ENCODE peak calls at places on chromosomes 7 and 10, in five cellular contexts. B is mesenchymal stem cell, C is IMR-90, F is mesendoderm, M is neuronal stem cell. S is an unnamed sample.

GRCh38 chr10:69439813-69440506 is 11.3 kb upstream of the TSPAN15 start:
- DNase-seq in C (no peak), B (peak), M (no peak), F (peak), S (no peak)

GRCh38 chr7:155066417-155066950 is 3.6 kb upstream of the HTR5A start:
- DNase-seq in F (peak), C (peak), B (no peak), M (no peak), S (no peak)

GRCh38 chr10:123146013-123146891 is 1.7 kb upstream of the HMX2 start:
- DNase-seq in M (peak), C (no peak), B (no peak), F (no peak), S (no peak)

GRCh38 chr10:82943142-82943541 is 1068.1 kb downstream of the NRG3 start:
- DNase-seq in C (no peak), F (no peak), B (no peak), M (no peak), S (no peak)

GRCh38 chr10:20041931-20042330 is 225.7 kb downstream of the PLXDC2 start:
- DNase-seq in F (no peak), M (no peak), C (no peak), B (no peak), S (no peak)

GRCh38 chr7:45050198-45050597 is 38.6 kb downstream of the NACAD start:
- DNase-seq in C (no peak), M (no peak), B (no peak), F (no peak), S (no peak)

GRCh38 chr10:120437541-120437940 is 19.5 kb upstream of the PLPP4 start:
- DNase-seq in F (no peak), M (no peak), B (no peak), C (no peak), S (no peak)

GRCh38 chr10:14953452-14954000 is 370 bp downstream of the DCLRE1C start:
- DNase-seq in M (no peak), F (peak), C (peak), B (peak), S (peak)

GRCh38 chr7:72153132-72153512 is 259.0 kb downstream of the CALN1 start:
- DNase-seq in F (no peak), M (no peak), C (no peak), B (no peak), S (no peak)

GRCh38 chr10:17074548-17074860 is 55.1 kb downstream of the CUBN start:
- DNase-seq in F (no peak), C (peak), M (no peak), B (no peak), S (no peak)
- H2AK5ac ChIP-seq in F (no peak), C (no peak), M (no peak), B (no peak), S (no peak)

DNA sequence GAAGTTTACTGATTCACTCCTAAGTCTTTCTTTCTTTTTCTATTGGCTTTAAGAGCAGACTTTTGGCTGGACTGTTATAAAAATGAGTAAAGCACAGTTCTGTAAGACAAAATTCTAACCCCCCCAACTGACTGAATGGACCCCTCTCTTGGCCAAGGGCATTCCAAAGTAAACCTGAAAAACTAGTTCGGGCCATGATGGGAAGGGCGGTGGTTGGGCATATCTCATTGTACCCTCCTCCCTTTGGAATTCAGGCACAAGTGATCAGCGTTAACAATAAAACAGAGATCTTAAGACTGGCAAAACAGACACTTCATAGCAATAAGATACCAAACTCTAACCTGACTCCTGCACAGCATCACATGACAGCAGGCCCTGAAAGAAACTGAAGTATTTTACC is 6.1 kb upstream of the KIF20B start:
- DNase-seq in F (peak), B (no peak), M (no peak), C (no peak), S (no peak)
- H3K4me2 ChIP-seq in F (no peak), B (no peak), M (no peak), C (no peak), S (no peak)

DNA sequence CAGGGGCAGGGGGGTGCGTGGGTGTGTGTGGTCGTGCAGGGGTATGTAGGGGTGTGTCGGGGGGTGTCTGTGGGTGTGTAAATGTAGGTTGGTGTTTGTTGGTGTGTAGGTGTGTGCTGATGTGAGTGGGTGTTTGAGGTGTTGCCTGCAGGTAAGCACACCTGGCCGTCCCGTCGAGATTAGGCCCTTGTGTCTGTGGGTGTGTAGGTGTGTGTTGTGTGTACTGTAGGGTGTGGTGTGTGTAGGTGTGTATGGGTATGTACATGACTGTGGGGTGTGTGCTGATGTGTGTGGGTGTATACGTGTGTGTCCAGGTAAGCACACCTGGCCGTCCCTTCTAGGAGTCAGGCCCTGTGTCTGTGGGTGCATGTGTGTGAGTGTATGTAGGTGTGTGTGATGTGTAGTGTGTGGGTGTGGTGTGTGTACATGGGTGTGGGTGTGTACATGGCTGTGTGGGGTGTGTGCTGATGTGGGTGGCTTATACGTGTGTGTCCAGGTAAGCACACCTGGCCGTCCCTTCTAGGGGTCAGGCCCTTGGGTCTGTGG is 15.8 kb downstream of the FAM20C start:
- DNase-seq in B (no peak), F (no peak), M (no peak), C (no peak), S (no peak)
- H2AK5ac ChIP-seq in B (no peak), F (no peak), M (no peak), C (peak), S (no peak)

GRCh38 chr10:546971-547590 is 142.4 kb downstream of the DIP2C start:
- DNase-seq in M (peak), F (peak), C (peak), B (peak), S (peak)
- H3K4me2 ChIP-seq in M (no peak), F (no peak), C (no peak), B (no peak), S (peak)

DNA sequence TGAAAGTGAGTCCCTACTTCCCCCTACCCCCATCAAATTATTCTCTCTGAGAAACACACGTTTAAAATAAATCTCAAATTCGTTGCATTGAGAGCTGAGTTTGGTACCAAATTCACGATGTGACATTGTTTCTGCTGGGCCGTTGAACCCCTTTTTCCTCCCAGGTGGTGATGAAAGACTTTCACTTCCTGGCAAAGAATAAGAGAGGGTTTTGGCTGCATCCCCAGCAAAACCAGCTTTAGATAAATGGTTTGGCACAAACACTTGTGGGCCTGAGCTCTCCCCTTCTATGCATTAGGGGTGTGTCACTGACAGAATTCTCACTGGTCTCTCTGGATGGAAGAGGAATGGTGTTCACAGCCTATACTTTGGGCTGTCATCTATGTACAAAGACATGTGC is 8.8 kb upstream of the DNTT start:
- DNase-seq in M (no peak), F (no peak), B (no peak), C (no peak), S (no peak)
- H2AK5ac ChIP-seq in M (no peak), F (no peak), B (no peak), C (no peak), S (no peak)

GRCh38 chr7:92255308-92255707 is 9.5 kb downstream of the ANKIB1 start:
- DNase-seq in M (no peak), F (peak), C (peak), B (peak), S (peak)
- H3K4me2 ChIP-seq in M (no peak), F (no peak), C (peak), B (no peak), S (no peak)

GRCh38 chr10:93280121-93280698 is 201.9 kb downstream of the MYOF start:
- DNase-seq in B (no peak), C (no peak), F (no peak), M (no peak), S (no peak)

GRCh38 chr10:93281367-93281720 is 200.8 kb downstream of the MYOF start:
- DNase-seq in B (no peak), C (no peak), F (no peak), M (no peak), S (no peak)

GRCh38 chr10:93277360-93277759 is 203.7 kb downstream of the CYP26A1 start:
- DNase-seq in B (no peak), C (no peak), M (no peak), F (no peak), S (no peak)

GRCh38 chr10:93280699-93281366 is 201.3 kb downstream of the MYOF start:
- DNase-seq in C (no peak), B (no peak), F (peak), M (no peak), S (no peak)
- H2AK5ac ChIP-seq in C (no peak), B (no peak), F (peak), M (no peak), S (no peak)

GRCh38 chr10:110946496-110946895 is 27.1 kb downstream of the SHOC2 start:
- DNase-seq in C (no peak), M (no peak), F (peak), B (no peak), S (no peak)
- H3K4me2 ChIP-seq in C (no peak), M (no peak), F (no peak), B (no peak), S (no peak)

GRCh38 chr10:3890602-3891352 is 105.8 kb upstream of the KLF6 start:
- DNase-seq in C (no peak), F (peak), M (no peak), B (no peak), S (peak)
- H2AK5ac ChIP-seq in C (peak), F (no peak), M (no peak), B (peak), S (peak)

GRCh38 chr7:20140278-20141058 is 76.7 kb downstream of the MACC1 start:
- DNase-seq in M (no peak), C (no peak), F (no peak), B (no peak), S (no peak)

GRCh38 chr7:20152057-20152456 is 65.1 kb downstream of the MACC1 start:
- DNase-seq in F (no peak), M (no peak), C (no peak), B (peak), S (no peak)

GRCh38 chr7:20144801-20145200 is 72.4 kb downstream of the MACC1 start:
- DNase-seq in B (no peak), F (no peak), M (no peak), C (no peak), S (no peak)

GRCh38 chr7:20141666-20142065 is 75.5 kb downstream of the MACC1 start:
- DNase-seq in C (peak), B (peak), F (peak), M (no peak), S (no peak)

GRCh38 chr7:20146461-20146860 is 70.7 kb downstream of the MACC1 start:
- DNase-seq in F (no peak), C (peak), M (no peak), B (peak), S (no peak)
- H3K4me2 ChIP-seq in F (no peak), C (no peak), M (no peak), B (no peak), S (no peak)

S was measured in trophoblast cell.